ENCODE peak calls at places on chromosomes 13 and 19, in nine cellular contexts. Q is foreskin keratinocyte; K is glutamatergic neuron; U is stimulated activated naive CD8-positive, alpha-beta T cell treated with anti-CD3 and anti-CD28 coated beads, Interleukin-15, Interleukin-2, amounts not matched to agents 100 U/mL and 50 U/mL, for 24 hours; R is stimulated activated naive B cell treated with anti-CD40 and anti-IgM and Interleukin-4, amounts not matched to agents 10 μg/mL and 1 μg/mL and 100 μg/mL, for 72 hours; L is heart right ventricle; Y is stimulated activated CD4-positive, alpha-beta T cell treated with anti-CD3 and anti-CD28 coated beads, Interleukin-4, amount 100 ng/mL, for 48 hours; P is AG10803; I is ecto neural progenitor cell. S is an unnamed sample.

GRCh38 chr13:54029226-54029625 is 1000.6 kb downstream of the OLFM4 start:
- DNase-seq in U (no peak), Y (no peak), L (no peak), K (no peak), R (peak), Q (peak), I (no peak), P (no peak), S (peak)

GRCh38 chr13:95512424-95512823 is 40.1 kb upstream of the CLDN10 start:
- DNase-seq in K (no peak), Y (no peak), Q (no peak), L (no peak), P (no peak), I (no peak), U (no peak), R (no peak), S (no peak)

GRCh38 chr13:72716776-72717175 is 10.7 kb downstream of the MZT1 start:
- DNase-seq in P (no peak), Y (no peak), L (no peak), I (no peak), U (no peak), Q (no peak), K (no peak), R (no peak), S (no peak)

GRCh38 chr19:35206379-35206778 is 22.2 kb downstream of the FAM187B start:
- DNase-seq in Y (no peak), R (peak), P (no peak), U (peak), L (no peak), K (no peak), I (peak), Q (no peak), S (no peak)

GRCh38 chr13:44305216-44305615 is 68.4 kb upstream of the SERP2 start:
- DNase-seq in Q (no peak), R (no peak), P (no peak), U (no peak), L (no peak), K (no peak), Y (no peak), I (no peak), S (no peak)

GRCh38 chr19:36215276-36216171 is 618 bp downstream of the ZNF146 start:
- DNase-seq in Q (no peak), L (no peak), I (no peak), U (peak), K (peak), P (peak), Y (peak), R (no peak), S (peak)

GRCh38 chr19:47707135-47707925 is 5.9 kb upstream of the EHD2 start:
- DNase-seq in K (peak), U (peak), R (peak), Q (no peak), I (peak), Y (peak), P (peak), L (peak), S (peak)

GRCh38 chr13:32212420-32212819 is 102.7 kb downstream of the ZAR1L start:
- DNase-seq in I (no peak), K (no peak), Y (no peak), U (no peak), P (peak), L (no peak), R (no peak), Q (no peak), S (peak)

GRCh38 chr13:23621316-23621645 is 51.1 kb downstream of the TNFRSF19 start:
- DNase-seq in P (peak), Q (peak), Y (peak), K (no peak), R (no peak), U (no peak), L (no peak), I (no peak), S (peak)

GRCh38 chr19:13864223-13864512 is 12.8 kb upstream of the NANOS3 start:
- DNase-seq in P (no peak), Q (no peak), Y (no peak), U (no peak), L (no peak), I (no peak), K (no peak), R (no peak), S (no peak)

GRCh38 chr13:101489635-101490034 is 37.2 kb downstream of the ITGBL1 start:
- DNase-seq in Q (no peak), R (no peak), L (no peak), I (no peak), P (no peak), Y (no peak), U (no peak), K (no peak), S (peak)

GRCh38 chr13:41956272-41956671 is 4.6 kb downstream of the VWA8 start:
- DNase-seq in K (no peak), P (no peak), Y (no peak), R (no peak), U (no peak), Q (no peak), L (no peak), I (no peak), S (no peak)

GRCh38 chr19:17859533-17860330 is at the start of gene RPL18A:
- DNase-seq in Q (peak), Y (peak), R (peak), K (peak), P (peak), L (peak), U (peak), I (peak), S (peak)

GRCh38 chr19:29329460-29330134 is 116.6 kb upstream of the UQCRFS1 start:
- DNase-seq in K (no peak), L (no peak), U (peak), R (no peak), Y (no peak), P (peak), I (peak), Q (no peak), S (no peak)

GRCh38 chr13:85693889-85694511 is 105.2 kb downstream of the SLITRK6 start:
- DNase-seq in Q (peak), L (no peak), K (no peak), Y (no peak), R (no peak), U (no peak), I (no peak), P (no peak), S (no peak)

GRCh38 chr19:16429759-16430091 is 42.0 kb downstream of the EPS15L1 start:
- DNase-seq in U (no peak), P (no peak), K (no peak), R (no peak), L (no peak), Q (no peak), Y (no peak), I (no peak), S (no peak)

GRCh38 chr19:17447704-17448189 is 721 bp downstream of the TMEM221 start:
- DNase-seq in L (no peak), P (no peak), Q (no peak), Y (no peak), R (no peak), U (no peak), K (no peak), I (no peak), S (no peak)

GRCh38 chr19:50823389-50824042 is at the start of gene KLK1:
- DNase-seq in L (no peak), I (no peak), Y (no peak), U (no peak), K (no peak), R (no peak), P (no peak), Q (no peak), S (no peak)

GRCh38 chr13:107883561-107884175 is 331.7 kb downstream of the LIG4 start:
- DNase-seq in Y (no peak), Q (no peak), P (peak), U (no peak), R (no peak), K (no peak), L (no peak), I (no peak), S (peak)

GRCh38 chr13:50991624-50992610 is 82.3 kb downstream of the RNASEH2B start:
- DNase-seq in L (no peak), P (no peak), R (peak), U (peak), K (no peak), I (no peak), Q (no peak), Y (no peak), S (no peak)

GRCh38 chr19:35868172-35868822 is at the start of gene APLP1:
- DNase-seq in R (no peak), K (peak), Y (peak), P (peak), Q (no peak), U (peak), L (peak), I (peak), S (no peak)

GRCh38 chr19:50318438-50318837 is 10.7 kb downstream of the KCNC3 start:
- DNase-seq in I (no peak), P (no peak), L (no peak), R (no peak), K (no peak), Y (no peak), Q (no peak), U (no peak), S (no peak)

GRCh38 chr19:49422407-49423277 is 599 bp downstream of the PTH2 start:
- DNase-seq in I (peak), K (peak), L (no peak), R (no peak), U (peak), Y (peak), Q (no peak), P (no peak), S (peak)

GRCh38 chr13:21583496-21583895 is 20.5 kb downstream of the MICU2 start:
- DNase-seq in K (no peak), U (no peak), Y (no peak), L (no peak), P (peak), R (no peak), I (no peak), Q (no peak), S (no peak)

GRCh38 chr19:33879818-33880575 is 83.3 kb downstream of the KCTD15 start:
- DNase-seq in Q (no peak), U (no peak), I (no peak), Y (no peak), R (no peak), P (no peak), L (peak), K (no peak), S (no peak)

GRCh38 chr19:50303558-50303957 is 25.6 kb downstream of the KCNC3 start:
- DNase-seq in I (no peak), R (no peak), U (no peak), K (no peak), Q (no peak), Y (no peak), L (no peak), P (no peak), S (no peak)

GRCh38 chr13:100789481-100789880 is 114.9 kb upstream of the TMTC4 start:
- DNase-seq in Q (no peak), R (no peak), U (no peak), L (no peak), K (no peak), I (no peak), P (peak), Y (no peak), S (peak)

GRCh38 chr19:31147234-31147633 is 202.0 kb downstream of the TSHZ3 start:
- DNase-seq in I (no peak), P (no peak), R (no peak), K (no peak), L (no peak), Q (no peak), U (no peak), Y (no peak), S (no peak)